ENCODE peak calls at places on chromosome 15, in seven cellular contexts. One of them, this sample, is unnamed.

GRCh38 chr15:97567411-97567810 is 393.1 kb upstream of the ARRDC4 start:
- DNase-seq in heart left ventricle: no peak
- DNase-seq in Ammon's horn: no peak
- DNase-seq in epithelial cell of esophagus: no peak
- DNase-seq in RPMI7951: no peak
- DNase-seq in esophagus squamous epithelium: no peak
- DNase-seq in Karpas-422: no peak
- DNase-seq in this sample: no peak

GRCh38 chr15:61974759-61975158 is 85.5 kb downstream of the VPS13C start:
- DNase-seq in heart left ventricle: no peak
- DNase-seq in Ammon's horn: no peak
- DNase-seq in epithelial cell of esophagus: peak
- DNase-seq in RPMI7951: peak
- DNase-seq in esophagus squamous epithelium: no peak
- DNase-seq in Karpas-422: no peak
- DNase-seq in this sample: no peak

GRCh38 chr15:87764461-87765236 is 491.9 kb downstream of the NTRK3 start:
- DNase-seq in heart left ventricle: no peak
- DNase-seq in Ammon's horn: no peak
- DNase-seq in epithelial cell of esophagus: peak
- DNase-seq in RPMI7951: peak
- DNase-seq in esophagus squamous epithelium: no peak
- DNase-seq in Karpas-422: no peak
- DNase-seq in this sample: peak

GRCh38 chr15:51908312-51908711 is 63.3 kb downstream of the LEO1 start:
- DNase-seq in heart left ventricle: no peak
- DNase-seq in Ammon's horn: no peak
- DNase-seq in epithelial cell of esophagus: peak
- DNase-seq in RPMI7951: peak
- DNase-seq in esophagus squamous epithelium: no peak
- DNase-seq in Karpas-422: no peak
- DNase-seq in this sample: no peak

GRCh38 chr15:80153900-80154299 is 1.1 kb downstream of the FAH start:
- DNase-seq in heart left ventricle: no peak
- DNase-seq in Ammon's horn: no peak
- DNase-seq in epithelial cell of esophagus: no peak
- DNase-seq in RPMI7951: peak
- DNase-seq in esophagus squamous epithelium: no peak
- DNase-seq in Karpas-422: no peak
- DNase-seq in this sample: no peak

GRCh38 chr15:93300796-93301195 is 211.8 kb upstream of the RGMA start:
- DNase-seq in heart left ventricle: no peak
- DNase-seq in Ammon's horn: no peak
- DNase-seq in epithelial cell of esophagus: no peak
- DNase-seq in RPMI7951: no peak
- DNase-seq in esophagus squamous epithelium: no peak
- DNase-seq in Karpas-422: no peak
- DNase-seq in this sample: no peak

GRCh38 chr15:64894395-64895056 is 17.2 kb upstream of the ANKDD1A start:
- DNase-seq in heart left ventricle: no peak
- DNase-seq in Ammon's horn: no peak
- DNase-seq in epithelial cell of esophagus: no peak
- DNase-seq in RPMI7951: no peak
- DNase-seq in esophagus squamous epithelium: peak
- DNase-seq in Karpas-422: peak
- DNase-seq in this sample: no peak

GRCh38 chr15:80564056-80564455 is 131.1 kb upstream of the ABHD17C start:
- DNase-seq in heart left ventricle: no peak
- DNase-seq in Ammon's horn: no peak
- DNase-seq in epithelial cell of esophagus: no peak
- DNase-seq in RPMI7951: no peak
- DNase-seq in esophagus squamous epithelium: no peak
- DNase-seq in Karpas-422: no peak
- DNase-seq in this sample: no peak

GRCh38 chr15:69573815-69574472 is 121.3 kb downstream of the RPLP1 start:
- DNase-seq in heart left ventricle: no peak
- DNase-seq in Ammon's horn: peak
- DNase-seq in epithelial cell of esophagus: peak
- DNase-seq in RPMI7951: peak
- DNase-seq in esophagus squamous epithelium: no peak
- DNase-seq in Karpas-422: no peak
- DNase-seq in this sample: no peak

GRCh38 chr15:67548862-67549651 is 6.6 kb downstream of the MAP2K5 start:
- DNase-seq in heart left ventricle: peak
- DNase-seq in Ammon's horn: peak
- DNase-seq in epithelial cell of esophagus: no peak
- DNase-seq in RPMI7951: no peak
- DNase-seq in esophagus squamous epithelium: no peak
- DNase-seq in Karpas-422: peak
- DNase-seq in this sample: peak

GRCh38 chr15:65377976-65378366 is at the start of gene IGDCC3:
- DNase-seq in heart left ventricle: no peak
- DNase-seq in Ammon's horn: no peak
- DNase-seq in epithelial cell of esophagus: no peak
- DNase-seq in RPMI7951: no peak
- DNase-seq in esophagus squamous epithelium: no peak
- DNase-seq in Karpas-422: no peak
- DNase-seq in this sample: no peak

GRCh38 chr15:43251185-43251862 is 15.4 kb downstream of the TGM5 start:
- DNase-seq in heart left ventricle: no peak
- DNase-seq in Ammon's horn: no peak
- DNase-seq in epithelial cell of esophagus: no peak
- DNase-seq in RPMI7951: no peak
- DNase-seq in esophagus squamous epithelium: no peak
- DNase-seq in Karpas-422: no peak
- DNase-seq in this sample: no peak

GRCh38 chr15:39226169-39226964 is 354.5 kb upstream of the THBS1 start:
- DNase-seq in heart left ventricle: no peak
- DNase-seq in Ammon's horn: no peak
- DNase-seq in epithelial cell of esophagus: no peak
- DNase-seq in RPMI7951: no peak
- DNase-seq in esophagus squamous epithelium: no peak
- DNase-seq in Karpas-422: no peak
- DNase-seq in this sample: no peak

GRCh38 chr15:101501703-101502373 is 12.3 kb upstream of the PCSK6 start:
- DNase-seq in heart left ventricle: no peak
- DNase-seq in Ammon's horn: peak
- DNase-seq in epithelial cell of esophagus: no peak
- DNase-seq in RPMI7951: no peak
- DNase-seq in esophagus squamous epithelium: no peak
- DNase-seq in Karpas-422: peak
- DNase-seq in this sample: peak

GRCh38 chr15:91694829-91695205 is 158.7 kb upstream of the SLCO3A1 start:
- DNase-seq in heart left ventricle: peak
- DNase-seq in Ammon's horn: peak
- DNase-seq in epithelial cell of esophagus: peak
- DNase-seq in RPMI7951: peak
- DNase-seq in esophagus squamous epithelium: no peak
- DNase-seq in Karpas-422: no peak
- DNase-seq in this sample: peak

GRCh38 chr15:81062937-81063336 is 62.2 kb downstream of the TLNRD1 start:
- DNase-seq in heart left ventricle: no peak
- DNase-seq in Ammon's horn: no peak
- DNase-seq in epithelial cell of esophagus: no peak
- DNase-seq in RPMI7951: no peak
- DNase-seq in esophagus squamous epithelium: no peak
- DNase-seq in Karpas-422: no peak
- DNase-seq in this sample: no peak

GRCh38 chr15:76501726-76502125 is 165.2 kb downstream of the ISL2 start:
- DNase-seq in heart left ventricle: no peak
- DNase-seq in Ammon's horn: no peak
- DNase-seq in epithelial cell of esophagus: no peak
- DNase-seq in RPMI7951: no peak
- DNase-seq in esophagus squamous epithelium: no peak
- DNase-seq in Karpas-422: no peak
- DNase-seq in this sample: no peak

GRCh38 chr15:68775671-68776476 is 44.8 kb downstream of the ANP32A start:
- DNase-seq in heart left ventricle: peak
- DNase-seq in Ammon's horn: peak
- DNase-seq in epithelial cell of esophagus: no peak
- DNase-seq in RPMI7951: no peak
- DNase-seq in esophagus squamous epithelium: no peak
- DNase-seq in Karpas-422: peak
- DNase-seq in this sample: no peak

GRCh38 chr15:82680200-82681102 is 29.2 kb downstream of the AP3B2 start:
- DNase-seq in heart left ventricle: no peak
- DNase-seq in Ammon's horn: no peak
- DNase-seq in epithelial cell of esophagus: peak
- DNase-seq in RPMI7951: no peak
- DNase-seq in esophagus squamous epithelium: no peak
- DNase-seq in Karpas-422: no peak
- DNase-seq in this sample: no peak

GRCh38 chr15:76059320-76060097 is at the start of gene TMEM266:
- DNase-seq in heart left ventricle: peak
- DNase-seq in Ammon's horn: peak
- DNase-seq in epithelial cell of esophagus: peak
- DNase-seq in RPMI7951: peak
- DNase-seq in esophagus squamous epithelium: no peak
- DNase-seq in Karpas-422: no peak
- DNase-seq in this sample: peak

GRCh38 chr15:29571728-29572454 is 250.4 kb downstream of the TJP1 start:
- DNase-seq in heart left ventricle: no peak
- DNase-seq in Ammon's horn: no peak
- DNase-seq in epithelial cell of esophagus: no peak
- DNase-seq in RPMI7951: no peak
- DNase-seq in esophagus squamous epithelium: no peak
- DNase-seq in Karpas-422: no peak
- DNase-seq in this sample: peak

GRCh38 chr15:47727676-47728075 is 10.4 kb downstream of the SEMA6D start:
- DNase-seq in heart left ventricle: no peak
- DNase-seq in Ammon's horn: no peak
- DNase-seq in epithelial cell of esophagus: no peak
- DNase-seq in RPMI7951: no peak
- DNase-seq in esophagus squamous epithelium: no peak
- DNase-seq in Karpas-422: no peak
- DNase-seq in this sample: no peak

GRCh38 chr15:50353251-50353998 is 1.6 kb downstream of the GABPB1 start:
- DNase-seq in heart left ventricle: no peak
- DNase-seq in Ammon's horn: no peak
- DNase-seq in epithelial cell of esophagus: peak
- DNase-seq in RPMI7951: peak
- DNase-seq in esophagus squamous epithelium: no peak
- DNase-seq in Karpas-422: peak
- DNase-seq in this sample: no peak

GRCh38 chr15:72735111-72735510 is 48.4 kb downstream of the ADPGK start:
- DNase-seq in heart left ventricle: no peak
- DNase-seq in Ammon's horn: no peak
- DNase-seq in epithelial cell of esophagus: no peak
- DNase-seq in RPMI7951: no peak
- DNase-seq in esophagus squamous epithelium: no peak
- DNase-seq in Karpas-422: no peak
- DNase-seq in this sample: no peak

GRCh38 chr15:64029111-64029510 is 17.2 kb downstream of the DAPK2 start:
- DNase-seq in heart left ventricle: no peak
- DNase-seq in Ammon's horn: peak
- DNase-seq in epithelial cell of esophagus: no peak
- DNase-seq in RPMI7951: no peak
- DNase-seq in esophagus squamous epithelium: no peak
- DNase-seq in Karpas-422: no peak
- DNase-seq in this sample: no peak

GRCh38 chr15:96392380-96393208 is 62.1 kb downstream of the NR2F2 start:
- DNase-seq in heart left ventricle: no peak
- DNase-seq in Ammon's horn: no peak
- DNase-seq in epithelial cell of esophagus: no peak
- DNase-seq in RPMI7951: peak
- DNase-seq in esophagus squamous epithelium: no peak
- DNase-seq in Karpas-422: no peak
- DNase-seq in this sample: no peak

GRCh38 chr15:58467121-58467721 is 35.4 kb downstream of the LIPC start:
- DNase-seq in heart left ventricle: no peak
- DNase-seq in Ammon's horn: no peak
- DNase-seq in epithelial cell of esophagus: no peak
- DNase-seq in RPMI7951: no peak
- DNase-seq in esophagus squamous epithelium: no peak
- DNase-seq in Karpas-422: no peak
- DNase-seq in this sample: peak